ENCODE peak calls at places on chromosomes 7 and 10, in five cellular contexts. One of them, this sample, is unnamed.

GRCh38 chr10:97321032-97321806 is 2.1 kb downstream of the FRAT1 start:
- DNase-seq in body of pancreas: peak; percentile 70
- DNase-seq in GM23338: peak; percentile 79
- DNase-seq in fibroblast of mammary gland: no peak
- DNase-seq in heart left ventricle: peak; percentile 69
- DNase-seq in this sample: no peak

GRCh38 chr7:107528461-107528860 is 35.3 kb downstream of the COG5 start:
- DNase-seq in GM23338: no peak
- DNase-seq in fibroblast of mammary gland: peak; percentile 38
- DNase-seq in body of pancreas: no peak
- DNase-seq in heart left ventricle: no peak
- DNase-seq in this sample: peak; percentile 65

GRCh38 chr10:84944187-84944586 is 615.8 kb downstream of the CCSER2 start:
- DNase-seq in heart left ventricle: no peak
- DNase-seq in fibroblast of mammary gland: no peak
- DNase-seq in GM23338: no peak
- DNase-seq in body of pancreas: no peak
- DNase-seq in this sample: no peak

GRCh38 chr10:119113805-119114732 is 10.2 kb downstream of the DENND10 start:
- DNase-seq in fibroblast of mammary gland: peak; percentile 90
- DNase-seq in GM23338: no peak
- DNase-seq in body of pancreas: peak; percentile 30
- DNase-seq in heart left ventricle: no peak
- DNase-seq in this sample: peak; percentile 68

GRCh38 chr10:112949875-112950507 is at the start of gene TCF7L2:
- DNase-seq in body of pancreas: peak; percentile 98
- DNase-seq in heart left ventricle: peak; percentile 98
- DNase-seq in GM23338: peak; percentile 99
- DNase-seq in fibroblast of mammary gland: peak; percentile 95
- DNase-seq in this sample: peak; percentile 97

GRCh38 chr10:113028393-113029054 is 78.5 kb downstream of the TCF7L2 start:
- DNase-seq in GM23338: no peak
- DNase-seq in fibroblast of mammary gland: no peak
- DNase-seq in heart left ventricle: no peak
- DNase-seq in body of pancreas: no peak
- DNase-seq in this sample: no peak

GRCh38 chr7:30699706-30700495 is 17.6 kb upstream of the CRHR2 start:
- DNase-seq in body of pancreas: no peak
- DNase-seq in heart left ventricle: no peak
- DNase-seq in fibroblast of mammary gland: no peak
- DNase-seq in GM23338: peak; percentile 75
- DNase-seq in this sample: no peak

GRCh38 chr7:129918922-129919321 is 33.8 kb downstream of the UBE2H start:
- DNase-seq in GM23338: no peak
- DNase-seq in fibroblast of mammary gland: no peak
- DNase-seq in heart left ventricle: no peak
- DNase-seq in body of pancreas: no peak
- DNase-seq in this sample: no peak

GRCh38 chr10:68560916-68561691 is 967 bp downstream of the TET1 start:
- DNase-seq in fibroblast of mammary gland: peak; percentile 38
- DNase-seq in GM23338: peak; percentile 69
- DNase-seq in body of pancreas: no peak
- DNase-seq in heart left ventricle: peak; percentile 32
- DNase-seq in this sample: peak; percentile 33

GRCh38 chr10:36581237-36581636 is 544.2 kb upstream of the ANKRD30A start:
- DNase-seq in fibroblast of mammary gland: no peak
- DNase-seq in heart left ventricle: no peak
- DNase-seq in body of pancreas: no peak
- DNase-seq in GM23338: no peak
- DNase-seq in this sample: no peak

GRCh38 chr7:55065079-55065478 is 46.3 kb downstream of the EGFR start:
- DNase-seq in fibroblast of mammary gland: peak; percentile 100
- DNase-seq in GM23338: no peak
- DNase-seq in body of pancreas: peak; percentile 50
- DNase-seq in heart left ventricle: peak; percentile 49
- DNase-seq in this sample: peak; percentile 96

GRCh38 chr7:8035647-8036518 is 67.3 kb downstream of the GLCCI1 start:
- DNase-seq in fibroblast of mammary gland: peak; percentile 56
- DNase-seq in heart left ventricle: no peak
- DNase-seq in body of pancreas: no peak
- DNase-seq in GM23338: peak; percentile 64
- DNase-seq in this sample: peak; percentile 21
- TF ChIP-seq CTCF in fibroblast of mammary gland: peak; percentile 66
- TF ChIP-seq CTCF in heart left ventricle: peak; percentile 41
- TF ChIP-seq CTCF in body of pancreas: peak; percentile 30
- TF ChIP-seq CTCF in GM23338: peak; percentile 86
- TF ChIP-seq CTCF in this sample: peak; percentile 60

DNA sequence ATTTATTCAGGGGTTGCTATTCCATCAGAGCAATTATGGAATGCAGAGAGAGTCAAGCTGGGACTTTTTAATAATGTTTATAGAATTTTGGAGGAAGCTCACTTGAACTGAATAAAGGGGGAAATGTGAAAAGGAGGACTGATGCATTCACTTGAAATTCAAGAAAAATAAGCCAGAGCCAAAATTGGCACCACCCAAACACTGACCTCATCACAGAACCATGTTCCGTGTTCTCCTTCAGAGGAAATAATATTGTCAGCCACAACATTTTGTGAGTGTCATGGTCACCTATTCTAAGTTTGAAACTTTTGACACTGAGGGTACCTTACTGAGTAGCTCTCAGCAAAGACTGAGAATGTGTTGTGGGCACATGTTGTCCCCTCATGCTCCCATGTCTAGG is 207.0 kb downstream of the ANK3 start:
- DNase-seq in heart left ventricle: no peak
- DNase-seq in GM23338: no peak
- DNase-seq in body of pancreas: no peak
- DNase-seq in fibroblast of mammary gland: peak; percentile 40
- DNase-seq in this sample: peak; percentile 50
- TF ChIP-seq CTCF in heart left ventricle: no peak
- TF ChIP-seq CTCF in GM23338: no peak
- TF ChIP-seq CTCF in body of pancreas: no peak
- TF ChIP-seq CTCF in fibroblast of mammary gland: no peak
- TF ChIP-seq CTCF in this sample: no peak

DNA sequence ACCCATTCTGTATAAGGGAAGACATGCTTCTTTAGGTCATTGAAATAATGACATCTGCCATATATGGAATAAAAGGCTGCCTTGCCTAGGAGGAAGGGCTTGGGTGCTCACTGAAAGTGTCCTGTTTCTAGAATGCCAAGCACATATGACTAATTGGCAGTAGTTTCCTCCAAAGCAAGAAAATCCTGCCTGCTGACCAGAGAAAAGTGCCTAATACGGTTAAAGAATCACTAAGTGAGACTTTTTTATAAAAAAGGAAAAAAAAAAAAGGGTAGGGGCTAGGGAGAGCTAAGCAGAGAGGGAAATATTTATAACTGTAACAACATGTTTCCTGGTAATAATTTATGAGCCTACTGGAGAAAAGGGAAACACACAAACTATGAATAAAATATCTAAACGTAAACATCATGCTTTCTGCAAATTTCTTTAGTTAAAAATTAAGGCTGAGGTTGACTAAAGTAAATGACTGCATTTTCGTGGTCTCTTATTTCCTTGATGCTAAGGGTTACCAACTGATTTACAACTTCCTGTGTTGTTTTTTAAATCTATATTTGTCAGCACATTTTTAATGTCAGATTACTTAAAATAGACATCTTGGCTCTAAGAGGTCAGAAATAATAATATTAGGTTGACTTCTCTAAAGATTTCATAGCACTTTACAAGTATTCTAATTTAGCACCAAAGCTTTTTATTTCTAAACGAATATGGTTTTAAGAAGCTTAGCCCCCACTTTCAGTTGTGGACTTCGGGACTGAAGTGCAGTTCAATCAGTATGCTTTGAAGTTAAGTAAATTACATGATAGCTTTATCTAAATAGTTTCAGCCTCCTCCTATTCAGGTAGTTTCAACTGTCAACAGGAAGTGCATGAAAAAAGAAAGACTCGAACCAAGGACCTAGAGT is 89.6 kb downstream of the CABCOCO1 start:
- DNase-seq in fibroblast of mammary gland: peak; percentile 55
- DNase-seq in heart left ventricle: no peak
- DNase-seq in body of pancreas: no peak
- DNase-seq in GM23338: no peak
- DNase-seq in this sample: peak; percentile 70
- TF ChIP-seq CTCF in fibroblast of mammary gland: no peak
- TF ChIP-seq CTCF in heart left ventricle: no peak
- TF ChIP-seq CTCF in body of pancreas: no peak
- TF ChIP-seq CTCF in GM23338: no peak
- TF ChIP-seq CTCF in this sample: no peak

GRCh38 chr10:81784111-81784597 is 90.8 kb upstream of the NRG3 start:
- DNase-seq in heart left ventricle: no peak
- DNase-seq in body of pancreas: no peak
- DNase-seq in fibroblast of mammary gland: no peak
- DNase-seq in GM23338: no peak
- DNase-seq in this sample: no peak
- TF ChIP-seq CTCF in heart left ventricle: no peak
- TF ChIP-seq CTCF in body of pancreas: no peak
- TF ChIP-seq CTCF in fibroblast of mammary gland: no peak
- TF ChIP-seq CTCF in GM23338: no peak
- TF ChIP-seq CTCF in this sample: no peak

DNA sequence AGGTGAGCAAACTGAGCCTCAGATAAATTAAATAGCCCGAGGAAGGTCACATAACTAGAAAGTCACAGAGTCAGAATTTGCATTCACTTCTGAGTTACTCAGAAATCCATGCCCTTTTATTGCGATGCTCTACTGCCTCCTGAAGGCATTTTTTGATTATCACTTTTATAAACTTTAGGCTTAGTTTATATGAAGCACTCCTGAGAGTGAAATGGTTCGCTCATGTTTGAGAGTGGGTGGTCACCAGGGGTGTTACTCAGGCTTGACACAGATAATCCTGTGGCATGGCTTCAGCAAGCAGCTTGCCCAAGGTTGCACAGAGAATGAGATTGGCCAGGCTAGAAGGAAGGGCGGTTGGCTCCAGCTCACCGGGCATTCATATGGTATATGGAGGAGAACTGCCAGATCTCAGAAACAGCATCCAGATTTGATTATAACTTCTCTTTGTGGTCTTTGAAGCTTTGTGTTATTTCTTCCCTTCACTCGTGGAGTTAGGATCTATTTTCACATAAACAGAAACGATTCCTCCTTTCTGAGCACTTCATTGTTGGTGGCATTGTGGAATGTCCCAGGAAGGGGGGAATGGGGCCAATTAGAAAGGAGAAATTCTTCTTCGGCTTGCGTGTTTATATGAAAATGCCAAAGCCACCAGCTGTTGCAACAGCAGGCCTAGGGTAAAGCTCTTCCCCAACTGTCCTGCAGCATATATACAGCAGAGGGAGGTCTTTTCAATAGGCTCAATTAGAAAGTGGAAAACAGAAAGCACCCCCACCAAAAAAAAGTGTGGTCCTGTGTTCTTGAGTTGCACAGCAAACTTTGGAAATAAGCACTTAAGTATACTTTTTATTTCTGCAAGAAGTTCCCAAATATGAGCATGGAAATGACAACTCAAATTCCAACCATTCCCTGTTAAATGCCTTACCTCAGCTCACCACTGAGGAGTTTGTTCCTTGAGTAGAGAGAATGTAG is 628.8 kb downstream of the SUGCT start:
- DNase-seq in heart left ventricle: no peak
- DNase-seq in fibroblast of mammary gland: peak; percentile 14
- DNase-seq in GM23338: no peak
- DNase-seq in body of pancreas: no peak
- DNase-seq in this sample: peak; percentile 46
- TF ChIP-seq CTCF in heart left ventricle: no peak
- TF ChIP-seq CTCF in fibroblast of mammary gland: peak; percentile 22
- TF ChIP-seq CTCF in GM23338: peak; percentile 34
- TF ChIP-seq CTCF in body of pancreas: no peak
- TF ChIP-seq CTCF in this sample: peak; percentile 28

GRCh38 chr7:48035967-48036478 is 680 bp downstream of the C7orf57 start:
- DNase-seq in fibroblast of mammary gland: peak; percentile 28
- DNase-seq in heart left ventricle: peak; percentile 62
- DNase-seq in GM23338: peak; percentile 50
- DNase-seq in body of pancreas: peak; percentile 26
- DNase-seq in this sample: peak; percentile 35
- TF ChIP-seq CTCF in fibroblast of mammary gland: no peak
- TF ChIP-seq CTCF in heart left ventricle: no peak
- TF ChIP-seq CTCF in GM23338: no peak
- TF ChIP-seq CTCF in body of pancreas: no peak
- TF ChIP-seq CTCF in this sample: no peak

DNA sequence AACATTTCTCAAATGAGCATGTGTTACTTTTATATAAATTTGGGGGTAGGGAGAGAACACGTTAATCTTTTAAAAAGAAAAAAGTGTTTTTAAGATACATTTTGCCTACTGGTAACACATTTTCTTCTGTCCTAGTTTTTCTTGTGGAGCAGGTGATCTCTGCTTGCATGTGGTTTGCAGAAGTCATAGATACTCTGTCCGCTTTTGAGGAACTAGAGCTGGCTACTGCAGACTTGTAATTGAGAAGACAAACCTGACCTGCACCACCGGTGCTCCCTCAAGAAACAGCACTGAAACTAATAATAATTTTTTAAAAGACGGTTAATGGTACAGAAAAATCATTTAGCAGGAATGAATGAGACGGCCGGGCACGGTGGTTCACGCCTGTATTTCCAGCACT is 243.1 kb downstream of the KIAA1217 start:
- DNase-seq in heart left ventricle: no peak
- DNase-seq in fibroblast of mammary gland: no peak
- DNase-seq in GM23338: no peak
- DNase-seq in body of pancreas: no peak
- DNase-seq in this sample: no peak
- TF ChIP-seq CTCF in heart left ventricle: no peak
- TF ChIP-seq CTCF in fibroblast of mammary gland: no peak
- TF ChIP-seq CTCF in GM23338: no peak
- TF ChIP-seq CTCF in body of pancreas: no peak
- TF ChIP-seq CTCF in this sample: no peak